ENCODE peak calls at places on chromosomes 3 and 15, in six cellular contexts. M is fibroblast of lung; Q is neuronal stem cell; V is A549; F is A673; P is CD4-positive, alpha-beta T cell. H is an unnamed sample.

GRCh38 chr3:39327746-39328349 is 1.7 kb upstream of the CCR8 start:
- DNase-seq in F (no peak), V (no peak), P (no peak), Q (no peak), M (no peak), H (no peak)

GRCh38 chr3:151037746-151038145 is 47.7 kb upstream of the MED12L start:
- DNase-seq in V (peak), F (peak), M (peak), Q (no peak), P (no peak), H (no peak)

GRCh38 chr3:156751461-156752025 is 74.6 kb upstream of the LEKR1 start:
- DNase-seq in M (peak), P (no peak), F (peak), Q (no peak), V (no peak), H (peak)

GRCh38 chr3:170997966-170998913 is 28.3 kb downstream of the SLC2A2 start:
- DNase-seq in M (peak), V (no peak), P (no peak), F (no peak), Q (no peak), H (no peak)

GRCh38 chr15:95922431-95922830 is 408.1 kb upstream of the NR2F2 start:
- DNase-seq in F (no peak), Q (no peak), M (no peak), P (no peak), V (no peak), H (no peak)

GRCh38 chr3:177722386-177722785 is 525.1 kb upstream of the TBL1XR1 start:
- DNase-seq in Q (no peak), M (no peak), P (no peak), V (no peak), F (no peak), H (no peak)

GRCh38 chr3:135229018-135229495 is 434.0 kb downstream of the EPHB1 start:
- DNase-seq in M (peak), F (peak), Q (no peak), P (no peak), V (no peak), H (no peak)

GRCh38 chr15:99682455-99682854 is 50.8 kb downstream of the LYSMD4 start:
- DNase-seq in M (peak), F (peak), P (no peak), Q (no peak), V (no peak), H (no peak)

GRCh38 chr15:60583194-60583593 is 104.3 kb upstream of the ICE2 start:
- DNase-seq in P (no peak), F (no peak), V (no peak), M (no peak), Q (no peak), H (no peak)

GRCh38 chr3:126956866-126957650 is 25.9 kb upstream of the PLXNA1 start:
- DNase-seq in M (no peak), Q (no peak), P (no peak), F (no peak), V (no peak), H (no peak)

GRCh38 chr3:146131616-146132410 is 29.2 kb downstream of the PLOD2 start:
- DNase-seq in Q (no peak), P (no peak), F (no peak), V (no peak), M (peak), H (no peak)

GRCh38 chr3:119604878-119605277 is 7.2 kb downstream of the PLA1A start:
- DNase-seq in V (no peak), F (no peak), M (peak), P (no peak), Q (no peak), H (no peak)

GRCh38 chr15:84616235-84616634 is 15.4 kb downstream of the ZSCAN2 start:
- DNase-seq in F (no peak), Q (no peak), M (no peak), P (no peak), V (no peak), H (no peak)

GRCh38 chr15:44667039-44667360 is 3.5 kb upstream of the SPG11 start:
- DNase-seq in M (no peak), Q (no peak), P (no peak), F (no peak), V (no peak), H (no peak)
- H3K27ac ChIP-seq in M (no peak), Q (no peak), P (peak), F (no peak), V (no peak), H (no peak)

GRCh38 chr3:52259448-52259847 is 13.9 kb downstream of the PPM1M start:
- DNase-seq in F (no peak), V (no peak), M (no peak), P (no peak), Q (no peak), H (no peak)
- H3K27ac ChIP-seq in F (no peak), V (no peak), M (no peak), P (no peak), Q (no peak), H (no peak)

GRCh38 chr15:79977431-79977940 is 6.5 kb upstream of the BCL2A1 start:
- DNase-seq in M (peak), P (no peak), F (no peak), V (no peak), Q (no peak), H (no peak)

GRCh38 chr15:79978694-79979519 is 7.9 kb upstream of the BCL2A1 start:
- DNase-seq in Q (no peak), F (no peak), P (no peak), V (no peak), M (peak), H (no peak)

GRCh38 chr15:79981861-79982455 is 11.0 kb upstream of the BCL2A1 start:
- DNase-seq in V (no peak), Q (no peak), M (no peak), F (no peak), P (no peak), H (no peak)

GRCh38 chr15:79973445-79974180 is 2.6 kb upstream of the BCL2A1 start:
- DNase-seq in M (no peak), F (no peak), P (no peak), Q (no peak), V (no peak), H (no peak)

GRCh38 chr15:79978260-79978659 is 7.3 kb upstream of the BCL2A1 start:
- DNase-seq in Q (no peak), F (no peak), V (no peak), M (no peak), P (no peak), H (no peak)
- H3K27ac ChIP-seq in Q (no peak), F (no peak), V (peak), M (peak), P (no peak), H (no peak)

DNA sequence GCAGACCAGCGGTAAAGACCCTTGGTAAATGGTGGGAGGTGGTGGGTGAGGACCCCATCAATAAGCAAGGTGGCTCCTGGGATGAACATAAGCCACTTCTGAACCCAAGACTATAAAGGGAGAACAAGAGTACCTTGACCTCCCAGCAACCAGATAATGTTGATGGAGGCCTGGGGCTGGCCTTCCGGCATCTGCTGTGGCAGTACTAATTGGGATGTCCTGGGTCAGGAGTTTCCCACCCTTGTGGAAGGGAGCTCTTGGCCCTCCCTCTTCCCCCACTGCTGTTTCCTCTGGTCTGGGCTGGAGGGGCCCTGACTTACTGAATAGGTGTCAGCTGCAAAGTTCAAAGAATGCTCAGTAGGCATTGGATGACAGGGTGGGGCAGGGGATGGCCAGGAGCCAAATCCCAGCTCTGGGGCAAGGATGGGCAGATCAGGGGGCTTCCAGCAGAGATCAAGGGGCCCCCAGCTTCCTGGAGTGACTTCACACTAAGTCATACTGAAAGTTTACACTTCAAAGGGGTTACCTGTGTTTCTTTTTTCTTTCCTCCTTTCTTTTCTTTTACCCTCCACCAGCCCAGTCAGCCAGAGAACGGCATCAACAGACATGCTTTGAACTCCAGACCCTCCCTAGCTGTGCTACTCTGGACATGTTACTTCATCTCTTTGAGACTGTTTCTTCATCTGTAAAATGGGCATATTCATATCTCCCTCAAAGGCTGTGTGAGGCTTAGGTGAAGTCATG is 1.6 kb downstream of the RBP1 start:
- DNase-seq in M (no peak), F (no peak), V (no peak), P (no peak), Q (no peak), H (no peak)
- H3K27ac ChIP-seq in M (no peak), F (no peak), V (peak), P (no peak), Q (no peak), H (no peak)

GRCh38 chr15:90202929-90203328 is 1.8 kb downstream of the SEMA4B start:
- DNase-seq in M (no peak), F (no peak), V (no peak), P (no peak), Q (no peak), H (no peak)

GRCh38 chr15:90201944-90202375 is 830 bp downstream of the SEMA4B start:
- DNase-seq in M (no peak), P (no peak), F (no peak), V (no peak), Q (peak), H (no peak)

GRCh38 chr15:90203473-90203872 is 2.3 kb downstream of the SEMA4B start:
- DNase-seq in P (no peak), F (no peak), Q (no peak), M (no peak), V (no peak), H (no peak)

GRCh38 chr15:90201150-90201943 is at the start of gene SEMA4B:
- DNase-seq in P (peak), M (peak), V (peak), F (peak), Q (peak), H (no peak)

DNA sequence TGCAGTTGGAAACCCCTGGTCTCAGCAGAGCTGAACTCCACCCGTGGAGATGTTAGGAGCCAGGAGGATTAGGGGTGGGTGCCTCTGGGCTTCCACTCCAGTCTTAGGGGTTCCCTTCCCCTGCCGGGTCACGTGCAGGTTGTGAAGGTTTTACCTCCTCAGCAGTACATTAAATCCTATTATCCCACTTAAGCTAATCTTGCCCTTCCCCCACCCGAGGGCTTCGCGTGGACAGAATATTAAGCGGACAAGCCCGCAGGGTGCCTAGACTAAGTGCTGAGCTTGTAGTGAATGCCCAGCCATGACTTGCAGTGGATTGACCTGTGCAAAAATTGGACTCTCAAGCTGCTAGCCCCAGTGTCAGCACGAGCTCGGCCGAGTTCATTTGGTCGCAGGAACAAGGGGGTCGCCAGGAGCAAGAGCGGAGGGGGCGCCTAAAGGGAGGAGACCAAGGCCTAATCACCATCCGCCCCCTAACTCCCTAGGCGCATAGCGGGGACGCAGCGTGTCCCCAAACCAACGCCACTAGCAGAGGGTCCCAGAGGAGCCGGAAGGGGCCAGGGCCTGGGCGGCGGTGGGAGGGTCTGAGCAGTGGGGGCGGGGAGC is 493 bp upstream of the SEMA4B start:
- DNase-seq in Q (no peak), F (no peak), P (no peak), M (no peak), V (no peak), H (no peak)
- H3K27ac ChIP-seq in Q (peak), F (peak), P (peak), M (peak), V (peak), H (no peak)

GRCh38 chr15:90885432-90886290 is 1.4 kb downstream of the FES start:
- DNase-seq in F (peak), M (peak), P (peak), V (no peak), Q (peak), H (no peak)
- H3K27ac ChIP-seq in F (no peak), M (peak), P (no peak), V (peak), Q (no peak), H (no peak)

GRCh38 chr3:184466413-184466960 is 86.6 kb downstream of the CHRD start:
- DNase-seq in P (no peak), Q (no peak), M (peak), F (no peak), V (no peak), H (no peak)
- H3K27ac ChIP-seq in P (no peak), Q (no peak), M (no peak), F (no peak), V (no peak), H (no peak)

GRCh38 chr3:72255191-72255590 is 470.2 kb upstream of the PROK2 start:
- DNase-seq in F (peak), M (peak), P (no peak), Q (no peak), V (no peak), H (no peak)

GRCh38 chr3:72258786-72259185 is 473.8 kb upstream of the PROK2 start:
- DNase-seq in F (no peak), M (no peak), P (no peak), Q (no peak), V (no peak), H (no peak)

GRCh38 chr3:72258366-72258765 is 473.4 kb upstream of the PROK2 start:
- DNase-seq in Q (no peak), M (no peak), V (no peak), F (no peak), P (no peak), H (no peak)

GRCh38 chr3:72254483-72254882 is 469.5 kb upstream of the PROK2 start:
- DNase-seq in V (no peak), F (no peak), P (no peak), M (no peak), Q (no peak), H (no peak)

DNA sequence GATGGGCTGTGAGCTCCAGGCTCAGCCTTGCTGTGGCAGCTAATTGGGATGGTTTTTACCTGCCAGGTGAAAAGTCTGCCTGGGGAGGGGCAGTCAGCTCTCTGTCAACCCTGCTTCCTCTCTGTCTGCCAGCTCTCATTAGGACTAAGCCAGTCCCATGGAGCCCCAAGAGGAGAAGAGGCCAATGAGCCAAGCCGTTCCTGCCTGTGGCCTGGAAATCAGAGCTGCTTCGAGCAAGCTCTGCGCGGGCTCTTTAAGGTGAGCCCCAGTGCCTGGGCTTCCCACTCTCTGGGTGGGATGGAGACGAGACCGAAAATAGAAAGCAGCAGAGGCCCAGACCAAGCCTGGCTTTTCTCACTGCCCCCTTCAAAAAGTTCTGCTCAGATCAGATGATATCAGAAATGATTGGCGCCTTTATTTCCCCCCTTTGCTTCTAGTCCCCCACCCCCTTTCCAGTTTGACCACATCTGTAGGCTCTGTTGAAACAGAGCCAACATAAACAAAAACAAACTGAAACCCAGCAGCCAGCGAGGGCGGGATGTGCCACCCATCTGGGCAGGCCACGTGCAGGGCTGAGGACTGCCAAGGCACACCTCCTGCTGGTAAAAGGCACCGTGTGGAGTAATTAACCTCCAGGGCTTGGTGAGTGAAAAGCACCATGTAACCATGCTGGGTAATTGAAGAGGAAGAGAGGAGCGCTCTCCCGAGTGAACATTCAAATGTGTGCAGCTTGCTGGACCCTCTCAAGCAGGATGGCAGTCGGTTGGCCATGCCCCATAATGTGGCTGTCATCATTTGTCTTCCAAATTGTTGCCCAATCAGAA is 471.0 kb upstream of the PROK2 start:
- DNase-seq in P (peak), F (peak), M (no peak), Q (no peak), V (no peak), H (no peak)
- H3K27ac ChIP-seq in P (no peak), F (no peak), M (no peak), Q (no peak), V (no peak), H (no peak)

H was measured in iPS DF 6.9.